ENCODE peak calls at places on chromosome 2, in six cellular contexts. R is NT2/D1, K is HepG2, F is K562, H is H1, N is HCT116. W is an unnamed sample.

GRCh38 chr2:223601932-223602676 is at the start of gene SCG2:
- DNase-seq in N (peak), R (peak), F (peak), K (peak), H (peak), W (no peak)

GRCh38 chr2:199979398-199979797 is 24.0 kb downstream of the MAIP1 start:
- DNase-seq in N (no peak), K (no peak), H (no peak), F (no peak), R (no peak), W (no peak)

GRCh38 chr2:74440005-74440377 is 1.7 kb downstream of the RTKN start:
- DNase-seq in H (no peak), R (no peak), N (no peak), K (peak), F (peak), W (no peak)

GRCh38 chr2:167355796-167356195 is 467.5 kb downstream of the XIRP2 start:
- DNase-seq in H (no peak), R (no peak), F (no peak), K (no peak), N (no peak), W (no peak)

GRCh38 chr2:63059434-63060078 is 8.9 kb downstream of the OTX1 start:
- DNase-seq in R (no peak), N (no peak), F (no peak), K (no peak), H (no peak), W (no peak)

GRCh38 chr2:140200307-140200706 is 1420.1 kb upstream of the NXPH2 start:
- DNase-seq in F (no peak), N (no peak), K (no peak), H (no peak), R (no peak), W (no peak)

GRCh38 chr2:208228481-208228880 is 26.4 kb downstream of the IDH1 start:
- DNase-seq in R (no peak), H (no peak), F (no peak), N (no peak), K (no peak), W (no peak)

GRCh38 chr2:1282552-1282951 is 130.7 kb upstream of the TPO start:
- DNase-seq in K (no peak), N (no peak), R (no peak), H (no peak), F (peak), W (no peak)

DNA sequence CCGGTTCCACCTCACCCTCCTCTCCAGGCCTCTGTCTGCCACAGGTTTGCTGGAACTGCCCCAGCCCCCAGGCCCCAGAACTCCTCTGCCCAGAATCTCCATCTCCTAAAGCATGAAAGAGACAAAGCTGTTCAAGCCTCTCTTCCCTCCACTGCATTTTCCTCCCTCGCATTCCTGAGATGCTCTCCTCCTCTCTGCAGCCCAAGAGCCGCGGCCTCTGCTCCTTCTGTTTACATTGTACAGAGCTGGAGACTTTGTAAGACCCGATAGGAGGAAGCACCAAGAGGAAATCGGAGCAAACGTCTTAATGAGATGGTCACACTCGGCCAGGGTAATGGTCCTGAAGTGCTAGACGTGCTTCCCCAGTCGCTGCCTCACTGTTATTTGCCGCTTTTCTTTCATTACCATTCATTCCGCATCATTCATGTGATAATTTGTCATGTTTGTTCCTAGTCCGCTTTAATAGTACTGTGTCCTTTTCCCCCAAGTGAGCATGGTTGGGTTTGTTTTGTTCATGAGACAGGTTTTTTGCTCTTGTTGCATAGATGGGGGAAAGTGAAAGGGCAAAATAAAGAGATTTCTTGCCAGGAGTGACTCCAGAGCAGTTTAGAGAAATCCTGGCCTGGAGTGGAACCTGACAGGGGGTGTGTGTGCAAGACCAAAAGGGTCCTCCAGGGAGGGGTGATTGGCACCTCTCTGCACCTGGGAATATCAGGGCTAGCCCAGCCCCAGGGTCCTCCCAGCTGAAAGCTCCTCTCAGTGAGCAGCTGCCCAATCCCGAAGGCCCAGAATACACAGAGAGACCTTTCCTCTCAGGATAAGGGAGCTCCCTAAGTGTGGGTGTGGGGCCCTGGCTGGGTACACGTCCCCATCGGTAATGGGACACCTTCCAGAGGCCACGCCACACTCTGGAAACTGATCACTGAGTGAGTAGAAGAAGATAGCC is 44.9 kb upstream of the ID2 start:
- DNase-seq in H (peak), R (no peak), F (no peak), K (no peak), N (no peak), W (no peak)
- TF ChIP-seq ZNF274 in H (no peak), R (no peak), F (no peak), K (no peak), N (no peak), W (no peak)

GRCh38 chr2:23788100-23788499 is 138.8 kb downstream of the ATAD2B start:
- DNase-seq in K (no peak), F (no peak), N (no peak), H (no peak), R (no peak), W (peak)

GRCh38 chr2:23794234-23794633 is 132.7 kb downstream of the ATAD2B start:
- DNase-seq in N (no peak), K (no peak), H (no peak), R (no peak), F (no peak), W (no peak)

GRCh38 chr2:23789012-23789411 is 137.9 kb downstream of the ATAD2B start:
- DNase-seq in H (no peak), K (peak), N (no peak), F (no peak), R (no peak), W (no peak)

GRCh38 chr2:23791030-23791429 is 135.9 kb downstream of the ATAD2B start:
- DNase-seq in H (no peak), F (no peak), K (peak), R (no peak), N (no peak), W (no peak)
- TF ChIP-seq ZNF274 in H (no peak), F (no peak), K (no peak), R (no peak), N (no peak), W (no peak)

DNA sequence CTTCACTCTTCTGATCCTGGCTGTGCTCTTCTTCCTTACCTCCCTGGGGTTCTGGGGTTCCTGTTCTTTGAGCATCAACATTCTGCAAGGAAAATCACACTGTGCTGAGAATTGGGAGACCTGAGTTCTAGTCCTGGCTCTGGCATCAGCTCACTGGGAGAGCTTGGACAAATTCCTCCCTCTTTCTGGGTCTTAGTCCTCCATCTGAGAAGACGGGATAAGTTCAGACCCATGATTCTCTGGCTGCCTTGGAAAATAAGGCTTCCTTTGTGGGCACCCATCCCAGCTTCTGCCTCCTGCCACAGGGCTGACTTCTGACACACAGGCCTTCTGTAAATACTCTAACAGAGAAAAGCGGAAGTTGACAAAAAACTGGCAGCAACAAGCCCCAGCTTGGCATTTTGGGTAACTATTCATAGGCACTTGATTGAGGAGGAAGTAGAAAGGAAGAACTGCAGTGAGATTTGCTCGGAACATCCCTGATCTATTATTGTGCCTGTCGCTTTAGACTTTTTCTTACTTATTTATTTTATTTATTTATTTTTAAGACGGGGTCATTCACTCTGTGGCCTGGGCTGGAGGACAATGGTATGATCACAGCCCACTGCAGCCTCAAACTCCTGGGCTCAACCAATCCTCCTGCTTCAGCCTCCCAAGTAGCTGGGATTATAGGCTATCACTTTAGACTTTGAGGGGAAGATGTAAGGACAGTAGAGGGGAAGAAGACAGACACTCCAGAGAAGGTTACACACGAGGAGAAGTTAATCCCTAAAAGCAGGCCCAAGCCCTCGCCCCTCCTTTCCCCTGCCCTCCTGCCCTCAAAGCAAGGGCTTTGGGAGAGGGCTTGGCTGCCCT is 7.9 kb downstream of the PCBP1 start:
- DNase-seq in N (no peak), H (no peak), F (no peak), K (peak), R (no peak), W (no peak)
- TF ChIP-seq ZNF274 in N (no peak), H (no peak), F (no peak), K (peak), R (no peak), W (no peak)

DNA sequence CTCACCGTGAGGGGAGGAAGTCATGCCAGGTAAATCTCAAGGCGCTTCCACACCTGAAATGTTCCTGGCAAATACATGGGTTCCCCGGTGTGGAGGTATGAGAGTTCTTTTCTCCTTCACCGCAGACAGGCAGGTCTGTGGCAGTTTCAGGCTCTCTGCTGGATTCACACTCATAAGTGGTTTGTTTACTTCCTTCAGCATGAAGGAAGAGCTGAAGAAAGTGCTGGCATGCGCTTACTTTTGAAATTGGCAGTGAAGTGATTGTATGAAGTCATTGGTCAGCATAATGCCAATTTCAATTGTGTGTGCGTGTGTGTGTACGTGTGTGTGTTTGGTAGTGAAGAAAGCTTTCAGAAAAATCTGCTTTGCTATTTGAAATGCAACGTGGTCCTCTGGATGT is 43.4 kb downstream of the RNF144A start:
- DNase-seq in H (no peak), R (no peak), K (no peak), N (no peak), F (no peak), W (no peak)
- TF ChIP-seq ZNF274 in H (no peak), R (no peak), K (no peak), N (no peak), F (no peak), W (no peak)

GRCh38 chr2:226953826-226954225 is 118.0 kb downstream of the RHBDD1 start:
- DNase-seq in K (no peak), N (no peak), H (no peak), F (no peak), R (no peak), W (no peak)
- TF ChIP-seq ZNF274 in K (no peak), N (no peak), H (no peak), F (no peak), R (no peak), W (no peak)

GRCh38 chr2:12858786-12859185 is 142.1 kb downstream of the TRIB2 start:
- DNase-seq in K (no peak), H (no peak), R (no peak), F (no peak), N (no peak), W (no peak)

GRCh38 chr2:12861344-12861942 is 144.7 kb downstream of the TRIB2 start:
- DNase-seq in H (no peak), K (no peak), F (no peak), N (no peak), R (no peak), W (no peak)

GRCh38 chr2:12855508-12855907 is 138.8 kb downstream of the TRIB2 start:
- DNase-seq in H (no peak), N (no peak), R (no peak), F (no peak), K (no peak), W (no peak)

GRCh38 chr2:12856934-12857660 is 140.4 kb downstream of the TRIB2 start:
- DNase-seq in H (no peak), K (no peak), R (no peak), F (no peak), N (no peak), W (no peak)

GRCh38 chr2:12857891-12858290 is 141.2 kb downstream of the TRIB2 start:
- DNase-seq in R (no peak), K (no peak), N (no peak), H (no peak), F (no peak), W (no peak)
- TF ChIP-seq ZNF274 in R (no peak), K (no peak), N (no peak), H (no peak), F (no peak), W (no peak)

W was measured in GM12878.